ENCODE peak calls at places on chromosomes 2 and 18, in seven cellular contexts. H is heart left ventricle, Q is cardiac fibroblast, U is neural progenitor cell, R is endodermal cell, G is endothelial cell of umbilical vein, M is endothelial cell. D is an unnamed sample.

GRCh38 chr2:164868563-164869419 is 27.2 kb upstream of the COBLL1 start:
- DNase-seq in H (no peak), Q (no peak), U (no peak), R (no peak), G (peak; percentile 23), M (no peak), D (no peak)

GRCh38 chr2:12120281-12121150 is 374.1 kb downstream of the LPIN1 start:
- DNase-seq in H (no peak), Q (peak; percentile 70), U (no peak), R (no peak), G (no peak), M (no peak), D (peak; percentile 55)

GRCh38 chr18:2442726-2443275 is 128.5 kb downstream of the METTL4 start:
- DNase-seq in H (no peak), Q (no peak), U (no peak), R (no peak), G (no peak), M (no peak), D (no peak)

GRCh38 chr2:112794131-112794733 is 9.9 kb upstream of the IL1A start:
- DNase-seq in H (peak; percentile 45), Q (peak; percentile 87), U (no peak), R (no peak), G (peak; percentile 64), M (no peak), D (peak; percentile 97)

GRCh38 chr18:28855524-28855923 is 678.6 kb upstream of the CDH2 start:
- DNase-seq in H (no peak), Q (peak; percentile 82), U (no peak), R (no peak), G (no peak), M (no peak), D (peak; percentile 36)

GRCh38 chr2:105252271-105252670 is 10.7 kb downstream of the GPR45 start:
- DNase-seq in H (no peak), Q (no peak), U (peak; percentile 34), R (no peak), G (no peak), M (no peak), D (no peak)

GRCh38 chr2:133867131-133867530 is 298.9 kb upstream of the NCKAP5 start:
- DNase-seq in H (no peak), Q (no peak), U (no peak), R (no peak), G (no peak), M (no peak), D (no peak)

GRCh38 chr18:79258447-79258846 is 137.3 kb upstream of the NFATC1 start:
- DNase-seq in H (no peak), Q (no peak), U (no peak), R (no peak), G (no peak), M (no peak), D (no peak)

GRCh38 chr2:109322111-109322510 is 193.1 kb downstream of the SH3RF3 start:
- DNase-seq in H (peak; percentile 92), Q (peak; percentile 98), U (no peak), R (no peak), G (peak; percentile 87), M (no peak), D (peak; percentile 97)

GRCh38 chr18:3481696-3482210 is 31.8 kb downstream of the TGIF1 start:
- DNase-seq in H (no peak), Q (peak; percentile 69), U (peak; percentile 62), R (peak; percentile 82), G (peak; percentile 47), M (peak; percentile 39), D (peak; percentile 52)

GRCh38 chr18:12049983-12050811 is 43.4 kb upstream of the ANKRD62 start:
- DNase-seq in H (no peak), Q (no peak), U (no peak), R (no peak), G (no peak), M (no peak), D (no peak)

GRCh38 chr2:50345691-50346090 is 686.2 kb downstream of the NRXN1 start:
- DNase-seq in H (no peak), Q (no peak), U (no peak), R (peak; percentile 54), G (no peak), M (no peak), D (no peak)

GRCh38 chr18:49473721-49474120 is 13.3 kb upstream of the DYM start:
- DNase-seq in H (no peak), Q (no peak), U (no peak), R (no peak), G (no peak), M (no peak), D (no peak)

GRCh38 chr2:37333256-37333655 is 8.6 kb upstream of the PRKD3 start:
- DNase-seq in H (no peak), Q (no peak), U (no peak), R (no peak), G (no peak), M (no peak), D (no peak)

GRCh38 chr2:27138111-27138510 is 1.1 kb downstream of the PRR30 start:
- DNase-seq in H (no peak), Q (no peak), U (no peak), R (no peak), G (no peak), M (no peak), D (no peak)

DNA sequence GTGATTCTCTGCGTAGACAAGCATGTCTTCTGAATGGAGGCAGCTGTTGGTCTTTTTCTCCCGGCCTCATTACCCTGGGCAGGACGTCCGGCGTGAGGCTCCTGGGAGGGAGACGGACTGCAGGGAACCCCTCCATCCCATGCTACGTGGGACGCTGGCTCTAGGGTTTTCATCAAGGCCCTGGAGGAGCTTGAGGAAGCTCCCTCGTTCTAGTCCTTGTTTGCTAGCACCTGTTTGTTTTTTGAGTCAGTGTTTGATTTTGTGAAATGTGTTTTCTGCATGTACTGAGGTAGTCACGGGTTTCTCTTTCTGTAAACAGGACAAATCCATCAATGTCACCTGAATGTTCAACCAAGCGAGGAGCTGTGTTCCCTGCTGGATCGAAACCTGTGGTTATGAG is 99.3 kb upstream of the TMEM18 start:
- DNase-seq in H (no peak), Q (no peak), U (no peak), R (no peak), G (no peak), M (no peak), D (no peak)
- TF ChIP-seq CTCF in H (no peak), Q (no peak), U (no peak), R (no peak), G (no peak), M (no peak), D (no peak)

GRCh38 chr2:21422050-21422449 is 298.3 kb downstream of the TDRD15 start:
- DNase-seq in H (peak; percentile 27), Q (no peak), U (peak; percentile 66), R (peak; percentile 95), G (no peak), M (peak; percentile 85), D (peak; percentile 8)

GRCh38 chr2:21418456-21418855 is 294.7 kb downstream of the TDRD15 start:
- DNase-seq in H (no peak), Q (no peak), U (no peak), R (no peak), G (no peak), M (no peak), D (no peak)

GRCh38 chr2:21423854-21424253 is 300.1 kb downstream of the TDRD15 start:
- DNase-seq in H (no peak), Q (no peak), U (no peak), R (no peak), G (no peak), M (no peak), D (no peak)

GRCh38 chr2:21424375-21424774 is 300.6 kb downstream of the TDRD15 start:
- DNase-seq in H (peak; percentile 65), Q (no peak), U (no peak), R (no peak), G (no peak), M (no peak), D (no peak)

GRCh38 chr2:21422724-21423522 is 299.2 kb downstream of the TDRD15 start:
- DNase-seq in H (no peak), Q (no peak), U (no peak), R (no peak), G (no peak), M (no peak), D (no peak)
- TF ChIP-seq CTCF in H (no peak), Q (no peak), U (no peak), R (no peak), G (no peak), M (no peak), D (no peak)

GRCh38 chr2:10020001-10020400 is 23.3 kb upstream of the KLF11 start:
- DNase-seq in H (peak; percentile 22), Q (no peak), U (no peak), R (no peak), G (no peak), M (no peak), D (no peak)

GRCh38 chr2:10022464-10022863 is 20.9 kb upstream of the KLF11 start:
- DNase-seq in H (peak; percentile 20), Q (no peak), U (no peak), R (no peak), G (no peak), M (no peak), D (no peak)

GRCh38 chr2:10022041-10022421 is 21.3 kb upstream of the KLF11 start:
- DNase-seq in H (peak; percentile 25), Q (no peak), U (no peak), R (no peak), G (no peak), M (no peak), D (no peak)

GRCh38 chr2:10019174-10019971 is 24.0 kb upstream of the KLF11 start:
- DNase-seq in H (peak; percentile 23), Q (no peak), U (no peak), R (no peak), G (no peak), M (no peak), D (peak; percentile 90)

GRCh38 chr2:10022886-10023662 is 20.3 kb upstream of the KLF11 start:
- DNase-seq in H (peak; percentile 23), Q (no peak), U (no peak), R (no peak), G (no peak), M (no peak), D (no peak)
- TF ChIP-seq CTCF in H (no peak), Q (no peak), U (peak; percentile 34), R (no peak), G (no peak), M (no peak), D (no peak)

GRCh38 chr2:237943395-237944094 is 23.3 kb upstream of the UBE2F start:
- DNase-seq in H (no peak), Q (no peak), U (no peak), R (no peak), G (no peak), M (no peak), D (no peak)

GRCh38 chr2:237940828-237941227 is 26.0 kb upstream of the UBE2F start:
- DNase-seq in H (no peak), Q (no peak), U (no peak), R (no peak), G (no peak), M (no peak), D (no peak)

GRCh38 chr2:237942512-237942897 is 24.3 kb upstream of the UBE2F start:
- DNase-seq in H (no peak), Q (peak; percentile 38), U (no peak), R (no peak), G (peak; percentile 37), M (no peak), D (no peak)

GRCh38 chr2:237939251-237939650 is 27.6 kb upstream of the UBE2F start:
- DNase-seq in H (no peak), Q (no peak), U (no peak), R (no peak), G (no peak), M (no peak), D (no peak)

DNA sequence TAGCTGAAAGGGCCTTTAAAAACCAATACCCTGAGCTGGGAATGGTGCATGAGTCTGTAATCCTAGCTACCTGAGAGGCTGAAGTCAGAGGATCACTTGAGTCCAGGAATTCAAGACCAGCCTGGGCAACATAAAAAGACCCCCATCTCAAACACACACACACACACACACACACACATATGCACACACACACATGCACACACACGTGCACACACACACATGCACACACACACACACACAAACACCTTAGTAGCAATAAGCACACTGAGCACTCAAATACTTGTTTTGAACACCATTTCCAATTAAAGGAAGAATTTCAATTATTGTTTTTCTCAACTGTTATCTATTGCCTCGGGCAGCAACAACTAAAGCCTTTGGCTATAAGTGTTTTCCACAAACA is 25.6 kb upstream of the UBE2F start:
- DNase-seq in H (no peak), Q (no peak), U (no peak), R (no peak), G (no peak), M (no peak), D (no peak)
- TF ChIP-seq CTCF in H (no peak), Q (no peak), U (no peak), R (no peak), G (no peak), M (no peak), D (no peak)

D was measured in MCF 10A.